ENCODE peak calls at places on chromosomes 4 and X, in nine cellular contexts. One of them, this sample, is unnamed.
A peak's percentile ranks its signal among the peaks of the same experiment; 100 is the strongest.

GRCh38 chrX:131305926-131306325 is 16.8 kb upstream of the IGSF1 start:
- DNase-seq in pancreas: no peak
- DNase-seq in breast epithelium: no peak
- DNase-seq in right lobe of liver: no peak
- DNase-seq in PC-9: no peak
- DNase-seq in adrenal gland: no peak
- DNase-seq in astrocyte: no peak
- DNase-seq in lung: no peak
- DNase-seq in naive thymus-derived CD4-positive, alpha-beta T cell: no peak
- DNase-seq in this sample: no peak

GRCh38 chr4:169385356-169385755 is 114.6 kb upstream of the SH3RF1 start:
- DNase-seq in lung: no peak
- DNase-seq in adrenal gland: no peak
- DNase-seq in breast epithelium: no peak
- DNase-seq in naive thymus-derived CD4-positive, alpha-beta T cell: no peak
- DNase-seq in pancreas: no peak
- DNase-seq in right lobe of liver: no peak
- DNase-seq in astrocyte: peak; percentile 49
- DNase-seq in PC-9: no peak
- DNase-seq in this sample: no peak

GRCh38 chr4:38050560-38051350 is 90.6 kb downstream of the PTTG2 start:
- DNase-seq in right lobe of liver: no peak
- DNase-seq in pancreas: no peak
- DNase-seq in breast epithelium: no peak
- DNase-seq in naive thymus-derived CD4-positive, alpha-beta T cell: no peak
- DNase-seq in astrocyte: peak; percentile 22
- DNase-seq in adrenal gland: no peak
- DNase-seq in PC-9: no peak
- DNase-seq in lung: no peak
- DNase-seq in this sample: no peak

GRCh38 chrX:122555925-122556324 is 628.2 kb upstream of the GRIA3 start:
- DNase-seq in adrenal gland: no peak
- DNase-seq in right lobe of liver: no peak
- DNase-seq in lung: no peak
- DNase-seq in PC-9: no peak
- DNase-seq in breast epithelium: no peak
- DNase-seq in astrocyte: no peak
- DNase-seq in naive thymus-derived CD4-positive, alpha-beta T cell: no peak
- DNase-seq in pancreas: peak; percentile 27
- DNase-seq in this sample: no peak

GRCh38 chrX:21905976-21906375 is 34.5 kb upstream of the SMS start:
- DNase-seq in lung: no peak
- DNase-seq in pancreas: no peak
- DNase-seq in astrocyte: no peak
- DNase-seq in adrenal gland: no peak
- DNase-seq in right lobe of liver: no peak
- DNase-seq in breast epithelium: no peak
- DNase-seq in naive thymus-derived CD4-positive, alpha-beta T cell: no peak
- DNase-seq in PC-9: no peak
- DNase-seq in this sample: no peak

GRCh38 chrX:47093248-47093647 is 15.0 kb downstream of the RGN start:
- DNase-seq in lung: no peak
- DNase-seq in pancreas: no peak
- DNase-seq in naive thymus-derived CD4-positive, alpha-beta T cell: peak; percentile 11
- DNase-seq in adrenal gland: no peak
- DNase-seq in astrocyte: peak; percentile 1
- DNase-seq in PC-9: no peak
- DNase-seq in right lobe of liver: no peak
- DNase-seq in breast epithelium: no peak
- DNase-seq in this sample: peak; percentile 35

GRCh38 chr4:83150563-83151330 is 36.2 kb upstream of the PLAC8 start:
- DNase-seq in lung: no peak
- DNase-seq in right lobe of liver: no peak
- DNase-seq in naive thymus-derived CD4-positive, alpha-beta T cell: no peak
- DNase-seq in breast epithelium: no peak
- DNase-seq in astrocyte: peak; percentile 32
- DNase-seq in PC-9: peak; percentile 10
- DNase-seq in pancreas: no peak
- DNase-seq in adrenal gland: no peak
- DNase-seq in this sample: peak; percentile 82

GRCh38 chrX:110120025-110120424 is 117.1 kb downstream of the TMEM164 start:
- DNase-seq in naive thymus-derived CD4-positive, alpha-beta T cell: no peak
- DNase-seq in PC-9: no peak
- DNase-seq in lung: peak; percentile 36
- DNase-seq in pancreas: no peak
- DNase-seq in right lobe of liver: no peak
- DNase-seq in astrocyte: no peak
- DNase-seq in adrenal gland: no peak
- DNase-seq in breast epithelium: no peak
- DNase-seq in this sample: no peak

GRCh38 chr4:140626982-140627381 is 58.2 kb upstream of the UCP1 start:
- DNase-seq in naive thymus-derived CD4-positive, alpha-beta T cell: no peak
- DNase-seq in breast epithelium: no peak
- DNase-seq in right lobe of liver: no peak
- DNase-seq in adrenal gland: no peak
- DNase-seq in astrocyte: no peak
- DNase-seq in lung: no peak
- DNase-seq in pancreas: no peak
- DNase-seq in PC-9: no peak
- DNase-seq in this sample: no peak
- H3K27ac ChIP-seq in naive thymus-derived CD4-positive, alpha-beta T cell: no peak overlapping the region
- H3K27ac ChIP-seq in breast epithelium: no peak overlapping the region
- H3K27ac ChIP-seq in right lobe of liver: no peak overlapping the region
- H3K27ac ChIP-seq in adrenal gland: no peak overlapping the region
- H3K27ac ChIP-seq in astrocyte: no peak overlapping the region
- H3K27ac ChIP-seq in lung: no peak overlapping the region
- H3K27ac ChIP-seq in pancreas: no peak overlapping the region
- H3K27ac ChIP-seq in PC-9: no peak overlapping the region
- H3K27ac ChIP-seq in this sample: no peak overlapping the region

GRCh38 chr4:15011166-15011565 is 8.9 kb downstream of the CPEB2 start:
- DNase-seq in breast epithelium: no peak
- DNase-seq in pancreas: no peak
- DNase-seq in adrenal gland: no peak
- DNase-seq in astrocyte: no peak
- DNase-seq in PC-9: no peak
- DNase-seq in right lobe of liver: no peak
- DNase-seq in lung: no peak
- DNase-seq in naive thymus-derived CD4-positive, alpha-beta T cell: no peak
- DNase-seq in this sample: no peak
- H3K36me3 ChIP-seq in breast epithelium: no peaks in the 10 kb centered on the region
- H3K36me3 ChIP-seq in pancreas: no peaks in the 10 kb centered on the region
- H3K36me3 ChIP-seq in adrenal gland: peaks cover 13% of the 10 kb centered on the region
- H3K36me3 ChIP-seq in astrocyte: peaks cover 44% of the 10 kb centered on the region
- H3K36me3 ChIP-seq in PC-9: peaks cover 6% of the 10 kb centered on the region
- H3K36me3 ChIP-seq in right lobe of liver: no peaks in the 10 kb centered on the region
- H3K36me3 ChIP-seq in lung: peaks cover 1% of the 10 kb centered on the region
- H3K36me3 ChIP-seq in naive thymus-derived CD4-positive, alpha-beta T cell: peaks cover 14% of the 10 kb centered on the region
- H3K36me3 ChIP-seq in this sample: peaks cover 2% of the 10 kb centered on the region

DNA sequence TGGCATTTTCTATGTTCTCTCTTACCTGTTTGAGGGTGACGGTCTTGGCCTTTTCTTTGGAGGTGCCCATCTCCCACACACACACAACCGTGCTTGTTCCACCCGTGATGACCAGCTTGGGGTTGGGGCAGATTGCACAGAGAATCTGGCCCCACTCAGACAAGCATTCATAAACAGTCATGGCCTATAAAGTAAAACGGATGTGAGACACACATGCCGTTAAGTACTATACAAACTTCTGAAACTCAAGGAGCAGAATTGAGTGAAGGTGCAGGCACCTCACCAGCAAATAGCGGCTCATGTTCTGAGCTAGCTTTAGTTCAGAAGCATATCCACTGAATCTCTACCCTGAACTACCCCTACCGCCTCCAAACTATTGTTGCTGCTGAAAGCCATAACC is 107.6 kb downstream of the CDS1 start:
- DNase-seq in naive thymus-derived CD4-positive, alpha-beta T cell: no peak
- DNase-seq in lung: no peak
- DNase-seq in breast epithelium: no peak
- DNase-seq in adrenal gland: no peak
- DNase-seq in pancreas: no peak
- DNase-seq in astrocyte: no peak
- DNase-seq in right lobe of liver: no peak
- DNase-seq in PC-9: no peak
- DNase-seq in this sample: no peak
- H3K4me3 ChIP-seq in naive thymus-derived CD4-positive, alpha-beta T cell: no peak overlapping the region
- H3K4me3 ChIP-seq in lung: no peak overlapping the region
- H3K4me3 ChIP-seq in breast epithelium: no peak overlapping the region
- H3K4me3 ChIP-seq in adrenal gland: no peak overlapping the region
- H3K4me3 ChIP-seq in pancreas: no peak overlapping the region
- H3K4me3 ChIP-seq in astrocyte: peak overlapping the region; percentile 41
- H3K4me3 ChIP-seq in right lobe of liver: no peak overlapping the region
- H3K4me3 ChIP-seq in PC-9: peak overlapping the region; percentile 29
- H3K4me3 ChIP-seq in this sample: no peak overlapping the region

DNA sequence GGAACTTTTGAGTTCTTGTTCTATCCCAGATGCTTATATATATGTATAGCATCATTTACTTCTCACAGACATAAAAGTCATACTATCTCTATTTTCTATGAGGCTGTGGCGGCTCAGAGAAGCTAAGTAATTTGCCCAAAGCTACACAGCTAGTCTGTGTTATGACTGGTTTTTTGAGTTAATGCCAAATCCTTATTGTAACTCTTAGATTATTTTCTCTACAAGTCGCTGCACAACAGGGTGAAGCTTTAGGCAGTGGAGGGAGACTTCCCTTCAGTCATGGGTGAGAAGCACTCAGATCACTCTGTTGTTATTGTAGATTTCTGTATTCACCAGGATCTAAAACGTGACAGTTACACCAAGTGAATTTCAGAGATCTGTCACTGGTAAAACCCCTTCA is 48.1 kb downstream of the WWC2 start:
- DNase-seq in adrenal gland: no peak
- DNase-seq in naive thymus-derived CD4-positive, alpha-beta T cell: no peak
- DNase-seq in astrocyte: no peak
- DNase-seq in PC-9: no peak
- DNase-seq in right lobe of liver: no peak
- DNase-seq in lung: no peak
- DNase-seq in breast epithelium: no peak
- DNase-seq in pancreas: no peak
- DNase-seq in this sample: no peak
- H3K27ac ChIP-seq in adrenal gland: no peak overlapping the region
- H3K27ac ChIP-seq in naive thymus-derived CD4-positive, alpha-beta T cell: no peak overlapping the region
- H3K27ac ChIP-seq in astrocyte: no peak overlapping the region
- H3K27ac ChIP-seq in PC-9: no peak overlapping the region
- H3K27ac ChIP-seq in right lobe of liver: no peak overlapping the region
- H3K27ac ChIP-seq in lung: no peak overlapping the region
- H3K27ac ChIP-seq in breast epithelium: no peak overlapping the region
- H3K27ac ChIP-seq in pancreas: no peak overlapping the region
- H3K27ac ChIP-seq in this sample: no peak overlapping the region

GRCh38 chr4:84501721-84502267 is 2.7 kb upstream of the NKX6-1 start:
- DNase-seq in breast epithelium: no peak
- DNase-seq in adrenal gland: no peak
- DNase-seq in astrocyte: no peak
- DNase-seq in pancreas: peak; percentile 63
- DNase-seq in lung: no peak
- DNase-seq in right lobe of liver: no peak
- DNase-seq in naive thymus-derived CD4-positive, alpha-beta T cell: no peak
- DNase-seq in PC-9: no peak
- DNase-seq in this sample: no peak
- H3K36me3 ChIP-seq in breast epithelium: no peaks in the 10 kb centered on the region
- H3K36me3 ChIP-seq in adrenal gland: no peaks in the 10 kb centered on the region
- H3K36me3 ChIP-seq in astrocyte: no peaks in the 10 kb centered on the region
- H3K36me3 ChIP-seq in pancreas: no peaks in the 10 kb centered on the region
- H3K36me3 ChIP-seq in lung: no peaks in the 10 kb centered on the region
- H3K36me3 ChIP-seq in right lobe of liver: no peaks in the 10 kb centered on the region
- H3K36me3 ChIP-seq in naive thymus-derived CD4-positive, alpha-beta T cell: no peaks in the 10 kb centered on the region
- H3K36me3 ChIP-seq in PC-9: no peaks in the 10 kb centered on the region
- H3K36me3 ChIP-seq in this sample: no peaks in the 10 kb centered on the region

GRCh38 chr4:41256131-41256739 is 493 bp upstream of the UCHL1 start:
- DNase-seq in adrenal gland: no peak
- DNase-seq in pancreas: no peak
- DNase-seq in astrocyte: peak; percentile 57
- DNase-seq in lung: no peak
- DNase-seq in breast epithelium: no peak
- DNase-seq in right lobe of liver: no peak
- DNase-seq in naive thymus-derived CD4-positive, alpha-beta T cell: no peak
- DNase-seq in PC-9: peak; percentile 12
- DNase-seq in this sample: no peak

GRCh38 chr4:41257901-41258300 is 1.2 kb downstream of the UCHL1 start:
- DNase-seq in breast epithelium: no peak
- DNase-seq in pancreas: no peak
- DNase-seq in PC-9: no peak
- DNase-seq in adrenal gland: no peak
- DNase-seq in naive thymus-derived CD4-positive, alpha-beta T cell: no peak
- DNase-seq in lung: no peak
- DNase-seq in astrocyte: no peak
- DNase-seq in right lobe of liver: no peak
- DNase-seq in this sample: no peak

GRCh38 chr4:41258783-41259182 is 2.1 kb downstream of the UCHL1 start:
- DNase-seq in lung: no peak
- DNase-seq in pancreas: no peak
- DNase-seq in breast epithelium: no peak
- DNase-seq in naive thymus-derived CD4-positive, alpha-beta T cell: no peak
- DNase-seq in right lobe of liver: no peak
- DNase-seq in PC-9: peak; percentile 45
- DNase-seq in astrocyte: peak; percentile 60
- DNase-seq in adrenal gland: peak; percentile 36
- DNase-seq in this sample: peak; percentile 5

GRCh38 chr4:41257257-41257900 is 651 bp downstream of the UCHL1 start:
- DNase-seq in PC-9: peak; percentile 88
- DNase-seq in breast epithelium: no peak
- DNase-seq in lung: peak; percentile 45
- DNase-seq in astrocyte: peak; percentile 30
- DNase-seq in adrenal gland: peak; percentile 55
- DNase-seq in naive thymus-derived CD4-positive, alpha-beta T cell: no peak
- DNase-seq in pancreas: peak; percentile 86
- DNase-seq in right lobe of liver: peak; percentile 63
- DNase-seq in this sample: peak; percentile 20

GRCh38 chr4:41256740-41257256 is at the start of gene UCHL1:
- DNase-seq in astrocyte: peak; percentile 88
- DNase-seq in pancreas: peak; percentile 63
- DNase-seq in lung: no peak
- DNase-seq in naive thymus-derived CD4-positive, alpha-beta T cell: no peak
- DNase-seq in right lobe of liver: no peak
- DNase-seq in breast epithelium: no peak
- DNase-seq in PC-9: peak; percentile 90
- DNase-seq in adrenal gland: peak; percentile 49
- DNase-seq in this sample: no peak
- H3K4me3 ChIP-seq in astrocyte: peak within 1 kb of the TSS; percentile 80
- H3K4me3 ChIP-seq in pancreas: peak within 1 kb of the TSS; percentile 5
- H3K4me3 ChIP-seq in lung: peak within 1 kb of the TSS; percentile 41
- H3K4me3 ChIP-seq in naive thymus-derived CD4-positive, alpha-beta T cell: no peak within 1 kb of the TSS
- H3K4me3 ChIP-seq in right lobe of liver: peak within 1 kb of the TSS; percentile 33
- H3K4me3 ChIP-seq in breast epithelium: peak within 1 kb of the TSS; percentile 61
- H3K4me3 ChIP-seq in PC-9: peak within 1 kb of the TSS; percentile 99
- H3K4me3 ChIP-seq in adrenal gland: no peak within 1 kb of the TSS
- H3K4me3 ChIP-seq in this sample: peak within 1 kb of the TSS; percentile 54

GRCh38 chr4:109942292-109942926 is 29.7 kb downstream of the EGF start:
- DNase-seq in right lobe of liver: no peak
- DNase-seq in adrenal gland: no peak
- DNase-seq in naive thymus-derived CD4-positive, alpha-beta T cell: no peak
- DNase-seq in pancreas: no peak
- DNase-seq in astrocyte: no peak
- DNase-seq in PC-9: no peak
- DNase-seq in lung: no peak
- DNase-seq in breast epithelium: no peak
- DNase-seq in this sample: no peak
- H3K27ac ChIP-seq in right lobe of liver: no peak overlapping the region
- H3K27ac ChIP-seq in adrenal gland: no peak overlapping the region
- H3K27ac ChIP-seq in naive thymus-derived CD4-positive, alpha-beta T cell: no peak overlapping the region
- H3K27ac ChIP-seq in pancreas: peak overlapping the region; percentile 35
- H3K27ac ChIP-seq in astrocyte: no peak overlapping the region
- H3K27ac ChIP-seq in PC-9: no peak overlapping the region
- H3K27ac ChIP-seq in lung: no peak overlapping the region
- H3K27ac ChIP-seq in breast epithelium: no peak overlapping the region
- H3K27ac ChIP-seq in this sample: no peak overlapping the region